ENCODE peak calls at places on chromosomes 16 and 17, in six cellular contexts. N is GM12878, E is IMR-90, B is SK-N-SH, Z is K562, Q is HepG2. P is an unnamed sample.

GRCh38 chr16:73161977-73162376 is 114.0 kb upstream of the ZFHX3 start:
- DNase-seq in N (no peak), E (no peak), B (no peak), Z (no peak), Q (peak; percentile 78), P (no peak)

GRCh38 chr16:65667013-65667578 is 545.2 kb upstream of the CDH11 start:
- DNase-seq in N (no peak), E (peak; percentile 28), B (no peak), Z (no peak), Q (peak; percentile 9), P (no peak)

GRCh38 chr16:46621902-46622676 is 910 bp upstream of the SHCBP1 start:
- DNase-seq in N (no peak), E (no peak), B (no peak), Z (no peak), Q (no peak), P (no peak)

GRCh38 chr17:65345261-65346060 is 208.3 kb downstream of the RGS9 start:
- DNase-seq in N (no peak), E (no peak), B (no peak), Z (no peak), Q (no peak), P (no peak)

GRCh38 chr16:3183445-3184139 is 4.4 kb upstream of the OR1F1 start:
- DNase-seq in N (no peak), E (no peak), B (no peak), Z (no peak), Q (no peak), P (no peak)

GRCh38 chr17:47257651-47258339 is 4.2 kb downstream of the ITGB3 start:
- DNase-seq in N (no peak), E (peak; percentile 72), B (no peak), Z (no peak), Q (no peak), P (no peak)

GRCh38 chr16:2465653-2466415 is 5.3 kb upstream of the NTN3 start:
- DNase-seq in N (no peak), E (no peak), B (no peak), Z (no peak), Q (no peak), P (peak; percentile 55)

GRCh38 chr16:74997042-74997491 is 1.8 kb upstream of the ZNRF1 start:
- DNase-seq in N (no peak), E (no peak), B (no peak), Z (no peak), Q (peak; percentile 83), P (no peak)

GRCh38 chr16:4772351-4772750 is 5.4 kb upstream of the ZNF500 start:
- DNase-seq in N (no peak), E (no peak), B (no peak), Z (no peak), Q (no peak), P (no peak)
- TF ChIP-seq SMC3 in N (no peak), E (no peak), B (no peak), Z (no peak), Q (no peak), P (no peak)

DNA sequence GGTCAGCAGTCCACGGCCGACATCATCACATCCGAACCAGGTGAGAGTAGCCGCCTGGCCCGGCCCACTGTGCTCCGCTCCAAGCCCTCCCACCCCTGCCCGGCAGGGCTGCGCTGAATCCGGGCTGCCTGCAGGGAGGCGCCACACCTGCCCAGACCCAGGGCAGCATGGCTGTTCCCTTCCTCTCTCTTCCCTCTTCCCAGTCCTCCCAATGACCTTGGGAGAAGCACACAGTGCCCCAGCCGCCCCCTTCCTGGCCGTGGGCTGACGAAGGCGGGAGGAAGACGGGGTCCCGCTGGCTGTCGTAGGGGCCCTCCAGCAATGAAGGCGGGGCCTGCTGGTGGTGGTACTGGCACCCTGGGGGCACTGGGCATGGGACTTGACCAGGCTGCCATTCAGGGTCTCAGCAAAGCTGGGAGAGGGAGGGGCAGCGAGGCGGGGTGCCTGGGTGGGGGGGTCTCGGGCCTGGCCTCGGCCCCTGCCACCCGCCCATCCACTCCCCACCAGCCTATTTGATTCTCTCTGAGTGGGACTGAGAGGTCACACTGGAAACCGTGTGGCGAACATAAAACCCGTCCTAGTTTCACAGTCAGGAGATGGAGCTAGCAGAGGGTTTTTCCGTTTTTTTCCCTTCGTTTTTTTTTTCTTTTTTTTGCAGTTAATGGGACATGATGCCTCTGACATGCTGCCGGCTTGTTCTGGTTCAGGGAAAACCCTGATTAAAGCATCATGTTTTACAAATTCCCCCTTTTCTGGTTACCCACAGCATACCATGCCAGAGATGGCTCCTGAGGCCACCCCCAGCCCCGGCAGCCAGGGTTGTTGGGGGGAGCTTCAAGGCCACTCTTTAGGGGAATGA is 50.6 kb downstream of the BAHCC1 start:
- DNase-seq in N (no peak), E (no peak), B (no peak), Z (no peak), Q (no peak), P (no peak)
- TF ChIP-seq SMC3 in N (no peak), E (no peak), B (no peak), Z (no peak), Q (no peak), P (no peak)

GRCh38 chr16:27253526-27253930 is 15.0 kb downstream of the NSMCE1 start:
- DNase-seq in N (no peak), E (peak; percentile 92), B (no peak), Z (peak; percentile 24), Q (no peak), P (peak; percentile 39)

GRCh38 chr16:27251561-27252205 is 16.9 kb downstream of the NSMCE1 start:
- DNase-seq in N (no peak), E (no peak), B (no peak), Z (no peak), Q (no peak), P (no peak)

GRCh38 chr16:27252206-27252585 is 16.4 kb downstream of the NSMCE1 start:
- DNase-seq in N (no peak), E (no peak), B (no peak), Z (no peak), Q (no peak), P (no peak)

GRCh38 chr16:27256861-27257260 is 11.7 kb downstream of the NSMCE1 start:
- DNase-seq in N (no peak), E (no peak), B (no peak), Z (no peak), Q (no peak), P (no peak)

DNA sequence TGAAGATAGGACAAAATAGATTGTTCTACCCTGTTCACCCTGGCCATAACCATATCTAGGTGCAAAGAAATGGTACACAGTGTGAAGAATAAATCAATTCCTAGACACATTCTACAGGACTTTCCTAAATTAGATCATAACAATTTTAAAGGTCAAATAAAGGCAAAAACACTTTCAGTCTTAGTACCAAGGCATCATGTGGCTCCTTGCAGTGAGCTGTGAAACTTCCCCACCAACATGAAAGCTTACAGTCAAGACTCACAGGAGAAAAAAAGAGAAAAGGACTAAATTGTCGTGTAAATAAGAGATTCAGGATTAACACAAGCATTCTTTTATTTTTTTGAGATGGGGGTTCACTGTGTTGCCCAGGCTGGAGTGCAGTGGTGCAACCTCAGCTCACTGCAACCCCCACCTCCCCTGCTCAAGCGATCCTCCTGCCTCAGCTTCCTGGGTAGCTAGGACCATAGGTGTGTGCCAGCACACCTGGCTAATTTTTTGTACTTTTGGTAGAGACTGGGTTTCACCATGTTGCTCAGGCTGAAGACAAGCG is 14.2 kb downstream of the NSMCE1 start:
- DNase-seq in N (peak; percentile 70), E (no peak), B (no peak), Z (no peak), Q (no peak), P (no peak)
- TF ChIP-seq SMC3 in N (no peak), E (no peak), B (no peak), Z (no peak), Q (no peak), P (no peak)

GRCh38 chr16:88844412-88845118 is 12.2 kb downstream of the GALNS start:
- DNase-seq in N (no peak), E (no peak), B (no peak), Z (no peak), Q (no peak), P (peak; percentile 25)
- TF ChIP-seq SMC3 in N (no peak), E (no peak), B (no peak), Z (no peak), Q (no peak), P (no peak)

P was measured in A549.